ENCODE peak calls at places on chromosomes 12 and 14, in seven cellular contexts. O is fibroblast of lung, N is neuronal stem cell, H is tibial artery, P is esophagus squamous epithelium, Z is body of pancreas, M is ovary. G is an unnamed sample. For H3K36me3, the result is how much of the 10 kb centered on the place peaks cover.

GRCh38 chr12:116044181-116044580 is 233.3 kb downstream of the MED13L start:
- DNase-seq in M (no peak), Z (peak), O (peak), N (no peak), H (no peak), P (no peak), G (no peak)

GRCh38 chr14:31219169-31219568 is 11.6 kb upstream of the HECTD1 start:
- DNase-seq in Z (no peak), M (no peak), P (no peak), H (no peak), N (no peak), O (peak), G (no peak)

GRCh38 chr14:30621354-30621953 is 665 bp upstream of the SCFD1 start:
- DNase-seq in M (no peak), Z (peak), P (peak), H (no peak), N (peak), O (no peak), G (no peak)

GRCh38 chr14:68893566-68893965 is 85.5 kb downstream of the ACTN1 start:
- DNase-seq in Z (no peak), N (no peak), O (no peak), M (no peak), H (no peak), P (no peak), G (no peak)

GRCh38 chr12:8127138-8127537 is 3.7 kb downstream of the CLEC4A start:
- DNase-seq in Z (no peak), M (no peak), H (no peak), N (no peak), P (no peak), O (no peak), G (no peak)

GRCh38 chr12:131612092-131612755 is 98.7 kb upstream of the SFSWAP start:
- DNase-seq in O (no peak), H (no peak), P (no peak), N (no peak), M (no peak), Z (no peak), G (no peak)

GRCh38 chr12:14167005-14167628 is 185.7 kb upstream of the GRIN2B start:
- DNase-seq in P (no peak), O (peak), H (no peak), N (peak), Z (peak), M (no peak), G (no peak)

GRCh38 chr12:39044754-39045153 is 139.4 kb upstream of the CPNE8 start:
- DNase-seq in N (no peak), H (no peak), O (no peak), M (no peak), P (no peak), Z (no peak), G (no peak)

GRCh38 chr12:91877022-91877421 is 268.6 kb downstream of the BTG1 start:
- DNase-seq in P (peak), Z (peak), N (no peak), H (no peak), O (peak), M (no peak), G (no peak)

GRCh38 chr12:18160901-18161300 is 70.9 kb upstream of the RERGL start:
- DNase-seq in N (no peak), M (no peak), P (no peak), Z (no peak), H (no peak), O (no peak), G (no peak)

GRCh38 chr12:88266851-88267360 is 124.8 kb downstream of the TMTC3 start:
- DNase-seq in M (no peak), Z (no peak), H (no peak), O (peak), P (no peak), N (no peak), G (no peak)

GRCh38 chr14:64387232-64387737 is 868 bp upstream of the MTHFD1 start:
- DNase-seq in O (peak), P (no peak), N (no peak), Z (no peak), M (no peak), H (no peak), G (peak)

GRCh38 chr12:28601659-28602058 is 411.4 kb downstream of the CCDC91 start:
- DNase-seq in N (no peak), Z (no peak), O (no peak), H (no peak), P (no peak), M (no peak), G (no peak)

GRCh38 chr12:127459166-127459565 is 807.8 kb upstream of the TMEM132C start:
- DNase-seq in H (no peak), O (no peak), P (no peak), N (no peak), Z (no peak), M (no peak), G (no peak)

GRCh38 chr12:120674172-120674571 is 12.8 kb upstream of the MLEC start:
- DNase-seq in O (no peak), P (no peak), M (no peak), H (no peak), N (no peak), Z (no peak), G (no peak)

GRCh38 chr12:31105668-31106067 is 32.0 kb downstream of the DDX11 start:
- DNase-seq in Z (no peak), M (no peak), P (no peak), H (no peak), O (no peak), N (no peak), G (peak)

GRCh38 chr12:100908501-100908900 is 113.9 kb downstream of the ANO4 start:
- DNase-seq in H (no peak), Z (no peak), P (no peak), N (no peak), O (peak), M (no peak), G (no peak)

GRCh38 chr12:69966409-69966808 is 141.4 kb downstream of the MYRFL start:
- DNase-seq in H (peak), Z (peak), M (no peak), N (no peak), O (peak), P (no peak), G (no peak)

GRCh38 chr14:102930753-102931579 is 8.5 kb downstream of the AMN start:
- DNase-seq in H (no peak), Z (no peak), O (peak), N (no peak), M (no peak), P (no peak), G (no peak)

GRCh38 chr12:102631274-102631673 is 150.9 kb upstream of the IGF1 start:
- DNase-seq in H (no peak), N (no peak), O (peak), P (no peak), Z (no peak), M (no peak), G (no peak)

GRCh38 chr12:25256826-25257225 is 6.1 kb upstream of the KRAS start:
- DNase-seq in M (no peak), H (no peak), P (no peak), N (no peak), O (no peak), Z (peak), G (no peak)

GRCh38 chr12:109530301-109530685 is 43.0 kb downstream of the MMAB start:
- DNase-seq in N (no peak), Z (peak), H (no peak), M (no peak), P (no peak), O (no peak), G (no peak)
- H3K36me3 ChIP-seq in N (under half), Z (under half), H (half or more), M (under half), P (under half), O (under half), G (under half)

DNA sequence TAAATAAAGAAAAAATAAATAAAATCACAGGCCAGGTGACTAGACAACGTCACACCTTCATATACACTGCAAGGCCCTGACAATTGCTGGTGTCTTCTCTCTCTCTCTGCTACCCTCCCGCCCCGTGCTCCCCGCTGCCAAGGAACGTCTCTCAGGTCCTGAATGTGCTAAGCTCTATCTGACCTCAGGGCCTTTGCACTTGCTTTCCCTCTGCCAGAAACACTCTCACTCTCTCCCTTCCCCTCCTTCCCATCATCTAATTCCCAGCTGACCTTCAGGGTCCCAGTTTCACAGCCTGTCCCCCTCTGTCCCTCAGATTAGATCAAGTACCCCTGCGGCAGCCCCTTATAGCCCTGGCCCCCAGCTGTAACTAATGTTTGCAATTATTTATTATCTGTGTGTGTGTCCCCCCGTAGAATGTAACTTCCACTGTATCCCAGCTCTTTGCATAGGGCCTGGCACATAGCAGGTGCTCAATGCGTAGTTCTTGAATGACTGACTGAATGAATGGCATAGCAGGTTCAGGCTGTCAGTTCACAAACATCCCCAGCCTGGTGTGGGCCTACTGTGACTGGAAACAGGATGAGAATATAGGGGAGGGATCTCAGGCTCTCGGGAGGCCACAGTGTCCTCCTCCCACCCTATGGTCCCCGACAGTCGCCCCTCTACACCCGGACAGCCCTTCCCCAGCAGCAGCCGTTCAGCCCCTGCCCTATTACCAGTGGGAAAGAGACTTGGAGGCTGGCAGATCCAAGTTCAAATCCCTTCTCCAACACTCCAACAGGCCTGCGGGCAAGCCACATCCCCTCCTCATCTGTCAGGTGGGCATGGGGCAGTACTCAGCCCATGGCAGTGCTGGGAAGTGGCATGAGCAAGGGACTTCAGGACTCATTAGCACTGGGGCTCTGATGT is 6.6 kb downstream of the BEGAIN start:
- DNase-seq in N (no peak), P (no peak), O (no peak), H (peak), M (peak), Z (no peak), G (no peak)
- H3K27ac ChIP-seq in N (no peak), P (no peak), O (no peak), H (no peak), M (no peak), Z (no peak), G (no peak)

GRCh38 chr12:110310754-110311153 is 29.7 kb downstream of the ATP2A2 start:
- DNase-seq in M (no peak), N (no peak), H (no peak), Z (no peak), O (no peak), P (no peak), G (no peak)
- H3K36me3 ChIP-seq in M (under half), N (under half), H (under half), Z (under half), O (under half), P (under half), G (under half)

GRCh38 chr14:99035712-99036593 is 236.0 kb downstream of the BCL11B start:
- DNase-seq in N (peak), H (peak), M (peak), Z (peak), O (peak), P (peak), G (no peak)
- H3K27ac ChIP-seq in N (peak), H (peak), M (no peak), Z (no peak), O (peak), P (peak), G (peak)

DNA sequence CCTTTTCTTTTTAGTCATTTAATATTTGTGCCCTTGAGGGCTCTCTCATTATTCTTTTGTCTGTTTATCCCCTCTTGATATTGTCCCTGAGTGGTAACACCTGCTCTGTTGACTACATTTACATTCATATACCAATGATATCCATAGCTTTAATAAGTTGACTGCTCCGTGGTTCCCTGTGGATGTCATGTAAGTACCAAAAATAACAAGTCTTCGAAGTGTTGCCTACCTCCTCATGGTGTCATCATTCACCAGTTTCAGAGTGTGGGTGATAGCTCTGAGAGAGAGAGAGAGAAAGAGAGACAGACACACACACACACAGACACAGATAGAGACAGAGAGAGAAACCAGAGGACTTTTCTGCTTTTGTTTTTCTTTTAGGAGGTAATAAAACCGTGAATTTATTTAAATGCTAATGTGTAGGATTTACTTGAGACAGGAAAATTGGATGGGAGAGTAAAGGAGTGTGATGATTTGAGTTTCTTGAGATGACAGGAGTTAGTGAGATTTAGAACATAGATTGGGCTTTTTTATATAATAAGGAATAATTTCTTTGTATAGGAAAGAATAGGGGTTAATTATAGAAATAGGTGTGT is 52.2 kb downstream of the PAPOLA start:
- DNase-seq in H (no peak), N (no peak), P (no peak), Z (no peak), O (no peak), M (no peak), G (no peak)
- H3K36me3 ChIP-seq in H (half or more), N (under half), P (under half), Z (under half), O (under half), M (under half), G (under half)

GRCh38 chr12:55816876-55817351 is 610 bp downstream of the SARNP start:
- DNase-seq in O (no peak), N (no peak), H (no peak), M (no peak), P (no peak), Z (no peak), G (no peak)

GRCh38 chr12:55820679-55821078 is 2.8 kb downstream of the ORMDL2 start:
- DNase-seq in N (no peak), Z (no peak), P (no peak), H (no peak), M (no peak), O (peak), G (no peak)

GRCh38 chr12:55818140-55818728 is 393 bp downstream of the ORMDL2 start:
- DNase-seq in N (no peak), P (no peak), O (no peak), M (no peak), H (no peak), Z (no peak), G (no peak)

GRCh38 chr12:55817352-55818139 is at the start of the genes ORMDL2 and SARNP:
- DNase-seq in H (peak), Z (peak), N (peak), P (peak), M (peak), O (peak), G (peak)

DNA sequence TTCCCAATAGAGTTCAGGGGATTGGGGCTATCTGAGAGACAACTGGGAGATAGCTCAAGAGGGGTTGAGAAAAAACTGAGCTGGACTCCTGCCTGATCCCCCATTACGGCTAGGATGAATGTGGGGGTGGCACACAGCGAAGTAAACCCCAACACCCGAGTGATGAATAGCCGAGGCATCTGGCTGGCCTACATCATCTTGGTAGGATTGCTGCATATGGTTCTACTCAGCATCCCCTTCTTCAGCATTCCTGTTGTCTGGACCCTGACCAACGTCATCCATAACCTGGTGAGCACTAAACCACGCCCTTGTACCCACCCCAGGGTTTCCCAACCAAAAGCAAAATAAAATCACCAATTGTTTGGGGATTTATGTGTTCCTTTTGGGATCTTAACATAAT is 1.0 kb downstream of the ORMDL2 start:
- DNase-seq in O (peak), N (no peak), Z (no peak), M (no peak), P (no peak), H (no peak), G (no peak)
- H3K27ac ChIP-seq in O (peak), N (no peak), Z (no peak), M (no peak), P (peak), H (peak), G (peak)